ENCODE peak calls at places on chromosomes 2 and 18, in five cellular contexts. K is effector memory CD4-positive, alpha-beta T cell; E is choroid plexus epithelial cell; L is cardiac muscle cell; W is lower lobe of right lung. H is an unnamed sample.

GRCh38 chr2:72274284-72274869 is 126.7 kb upstream of the CYP26B1 start:
- DNase-seq in K (no peak), E (peak), L (no peak), W (no peak), H (no peak)

GRCh38 chr18:61635901-61636528 is 256.8 kb downstream of the RNF152 start:
- DNase-seq in K (no peak), E (peak), L (peak), W (peak), H (peak)

GRCh38 chr2:191748050-191748449 is 70.1 kb downstream of the NABP1 start:
- DNase-seq in K (no peak), E (peak), L (peak), W (no peak), H (no peak)

GRCh38 chr2:10584843-10585475 is 104.8 kb downstream of the NOL10 start:
- DNase-seq in K (no peak), E (peak), L (peak), W (no peak), H (no peak)

GRCh38 chr2:101809656-101810055 is 112.1 kb downstream of the MAP4K4 start:
- DNase-seq in K (no peak), E (peak), L (no peak), W (no peak), H (no peak)

GRCh38 chr18:35028556-35028955 is 12.7 kb upstream of the MAPRE2 start:
- DNase-seq in K (no peak), E (no peak), L (peak), W (no peak), H (no peak)

GRCh38 chr2:39300044-39300820 is 56.5 kb upstream of the CDKL4 start:
- DNase-seq in K (no peak), E (no peak), L (no peak), W (no peak), H (no peak)

GRCh38 chr2:46915281-46915810 is at the start of gene MCFD2:
- DNase-seq in K (no peak), E (peak), L (peak), W (peak), H (no peak)

GRCh38 chr2:30639836-30640235 is 167.4 kb downstream of the CAPN13 start:
- DNase-seq in K (no peak), E (no peak), L (no peak), W (no peak), H (no peak)

GRCh38 chr2:175811966-175812365 is 190.1 kb downstream of the LNPK start:
- DNase-seq in K (no peak), E (no peak), L (no peak), W (no peak), H (no peak)

GRCh38 chr2:46195819-46196218 is 101.4 kb upstream of the EPAS1 start:
- DNase-seq in K (no peak), E (no peak), L (no peak), W (no peak), H (no peak)

GRCh38 chr2:199409705-199410104 is 48.0 kb downstream of the SATB2 start:
- DNase-seq in K (no peak), E (peak), L (no peak), W (no peak), H (no peak)

GRCh38 chr2:27042159-27042661 is 9.3 kb upstream of the AGBL5 start:
- DNase-seq in K (no peak), E (no peak), L (no peak), W (no peak), H (no peak)

GRCh38 chr2:168596881-168597280 is 140.8 kb downstream of the CERS6 start:
- DNase-seq in K (no peak), E (no peak), L (no peak), W (no peak), H (no peak)

GRCh38 chr2:200528228-200528627 is 2.2 kb downstream of the SGO2 start:
- DNase-seq in K (no peak), E (no peak), L (no peak), W (no peak), H (no peak)
- H3K4me3 ChIP-seq in K (no peak), E (no peak), L (no peak), W (no peak), H (no peak)

GRCh38 chr2:75799859-75800258 is 89.1 kb upstream of the GCFC2 start:
- DNase-seq in K (no peak), E (no peak), L (no peak), W (no peak), H (no peak)
- H3K4me3 ChIP-seq in K (no peak), E (no peak), L (no peak), W (no peak), H (no peak)

GRCh38 chr18:8800041-8800441 is 94.7 kb downstream of the MTCL1 start:
- DNase-seq in K (no peak), E (no peak), L (peak), W (no peak), H (no peak)
- H3K4me3 ChIP-seq in K (no peak), E (no peak), L (no peak), W (no peak), H (no peak)

DNA sequence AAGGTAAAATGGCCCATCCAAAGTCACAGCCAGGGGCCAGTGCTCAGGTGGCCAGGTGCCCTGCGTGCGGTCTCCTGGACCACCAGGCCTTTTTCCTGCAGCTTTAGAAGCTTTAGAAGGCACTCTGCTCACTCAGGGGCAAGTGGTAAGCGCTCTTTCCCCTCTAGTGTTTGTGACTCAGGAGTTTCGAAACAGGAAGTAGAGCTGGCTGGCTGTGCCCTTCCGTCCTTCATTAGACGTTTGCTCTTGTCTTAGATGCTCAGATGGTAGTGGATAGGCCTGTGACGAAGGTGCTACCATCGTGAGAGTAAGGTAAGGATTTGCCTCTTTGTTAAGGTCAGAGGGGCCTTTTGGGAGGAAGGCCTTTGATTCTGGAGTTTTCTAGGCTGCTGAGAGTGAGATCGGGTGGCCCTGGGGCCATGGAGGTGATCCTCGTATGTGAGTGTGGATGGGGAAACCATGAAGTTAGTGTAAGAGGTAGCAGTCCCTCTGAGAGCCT is at the start of gene CASP8:
- DNase-seq in K (peak), E (peak), L (peak), W (peak), H (peak)
- H3K4me3 ChIP-seq in K (peak), E (peak), L (no peak), W (peak), H (peak)

GRCh38 chr2:118936286-118936685 is 5.7 kb upstream of the MARCO start:
- DNase-seq in K (no peak), E (no peak), L (no peak), W (no peak), H (no peak)

GRCh38 chr2:118936936-118937335 is 5.1 kb upstream of the MARCO start:
- DNase-seq in K (no peak), E (no peak), L (no peak), W (no peak), H (no peak)

GRCh38 chr2:118940486-118941120 is 1.4 kb upstream of the MARCO start:
- DNase-seq in K (no peak), E (no peak), L (no peak), W (peak), H (no peak)

GRCh38 chr2:118940008-118940407 is 2.0 kb upstream of the MARCO start:
- DNase-seq in K (no peak), E (no peak), L (no peak), W (no peak), H (no peak)

DNA sequence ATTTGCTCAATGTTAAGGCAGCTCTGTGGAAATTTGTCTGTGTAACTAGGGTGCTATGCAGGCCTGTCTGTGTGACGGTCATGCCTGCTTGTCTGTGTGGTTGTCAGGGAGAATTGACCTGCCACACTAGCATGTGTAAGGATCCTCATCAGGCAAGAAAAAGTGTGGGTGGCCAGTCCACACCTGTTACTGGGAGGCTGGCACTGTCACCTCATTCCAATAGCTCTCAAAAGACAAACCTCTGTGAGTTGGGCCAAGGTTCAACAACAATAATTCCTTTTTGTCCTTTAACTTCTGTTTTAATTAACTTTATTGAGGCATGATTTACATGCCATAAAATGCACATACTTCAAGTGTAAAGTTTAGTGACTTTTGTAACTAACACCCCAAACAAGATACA is 4.2 kb upstream of the MARCO start:
- DNase-seq in K (no peak), E (no peak), L (no peak), W (no peak), H (no peak)
- H3K4me3 ChIP-seq in K (no peak), E (no peak), L (no peak), W (no peak), H (no peak)

GRCh38 chr18:59402432-59403090 is 43.5 kb upstream of the LMAN1 start:
- DNase-seq in K (peak), E (peak), L (peak), W (peak), H (peak)
- H3K4me3 ChIP-seq in K (no peak), E (no peak), L (no peak), W (no peak), H (no peak)

GRCh38 chr2:165471349-165471975 is 2.0 kb downstream of the CSRNP3 start:
- DNase-seq in K (no peak), E (peak), L (peak), W (no peak), H (no peak)
- H3K4me3 ChIP-seq in K (no peak), E (no peak), L (peak), W (no peak), H (no peak)

GRCh38 chr2:127220102-127220806 is at the start of gene CYP27C1:
- DNase-seq in K (no peak), E (peak), L (peak), W (no peak), H (no peak)

GRCh38 chr2:127217470-127218325 is 2.4 kb downstream of the CYP27C1 start:
- DNase-seq in K (no peak), E (no peak), L (no peak), W (no peak), H (no peak)

GRCh38 chr2:127218843-127219715 is 1.0 kb downstream of the CYP27C1 start:
- DNase-seq in K (no peak), E (no peak), L (peak), W (no peak), H (no peak)

GRCh38 chr2:127220807-127221527 is 868 bp upstream of the CYP27C1 start:
- DNase-seq in K (no peak), E (peak), L (peak), W (no peak), H (no peak)

DNA sequence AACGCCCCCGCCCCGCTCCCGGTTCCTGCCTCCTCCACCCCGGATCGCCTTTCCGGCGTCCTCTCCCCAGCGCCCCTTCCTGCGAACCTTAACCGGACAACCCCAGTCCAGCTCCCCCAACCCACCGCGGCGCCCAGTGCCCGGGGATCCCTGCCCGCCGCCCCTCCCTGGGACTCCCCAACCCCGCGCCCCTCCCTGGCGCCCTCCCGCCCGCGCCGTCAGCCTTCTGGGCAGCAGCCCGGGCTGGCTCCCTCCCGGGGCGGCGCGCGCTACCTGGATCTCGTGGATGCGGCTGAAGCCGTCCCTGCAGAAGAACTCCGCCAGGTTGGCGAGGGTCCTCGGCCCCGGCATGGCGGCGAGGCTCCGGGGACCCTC is 396 bp downstream of the CYP27C1 start:
- DNase-seq in K (no peak), E (peak), L (no peak), W (no peak), H (no peak)
- H3K4me3 ChIP-seq in K (no peak), E (peak), L (peak), W (peak), H (no peak)

GRCh38 chr2:232502901-232503791 is 15.5 kb upstream of the ECEL1 start:
- DNase-seq in K (peak), E (peak), L (peak), W (no peak), H (peak)

GRCh38 chr2:232501331-232501771 is 13.7 kb upstream of the ECEL1 start:
- DNase-seq in K (no peak), E (no peak), L (no peak), W (no peak), H (no peak)

GRCh38 chr2:232501794-232502499 is 14.3 kb upstream of the ECEL1 start:
- DNase-seq in K (no peak), E (no peak), L (no peak), W (no peak), H (no peak)

GRCh38 chr2:232503792-232504323 is 16.2 kb upstream of the ECEL1 start:
- DNase-seq in K (no peak), E (no peak), L (no peak), W (no peak), H (no peak)

GRCh38 chr2:232502513-232502900 is 14.9 kb upstream of the ECEL1 start:
- DNase-seq in K (no peak), E (no peak), L (no peak), W (no peak), H (no peak)
- H3K4me3 ChIP-seq in K (no peak), E (no peak), L (peak), W (no peak), H (no peak)

GRCh38 chr2:131590896-131591295 is 63.2 kb downstream of the CCDC74A start:
- DNase-seq in K (no peak), E (no peak), L (no peak), W (no peak), H (no peak)
- H3K4me3 ChIP-seq in K (no peak), E (no peak), L (no peak), W (no peak), H (no peak)